ENCODE peak calls at places on chromosomes 11 and 22, in four cellular contexts. One of them, this sample, is unnamed.

GRCh38 chr22:41822289-41823057 is 10.4 kb upstream of the SREBF2 start:
- DNase-seq in GM13976: peak
- DNase-seq in Peyer's patch: no peak
- DNase-seq in mesothelial cell of epicardium: no peak
- DNase-seq in this sample: no peak

GRCh38 chr11:18692941-18693760 is 5.4 kb upstream of the TMEM86A start:
- DNase-seq in GM13976: no peak
- DNase-seq in Peyer's patch: no peak
- DNase-seq in mesothelial cell of epicardium: no peak
- DNase-seq in this sample: no peak

GRCh38 chr22:27105142-27106025 is 448.0 kb downstream of the MIAT start:
- DNase-seq in GM13976: no peak
- DNase-seq in Peyer's patch: peak
- DNase-seq in mesothelial cell of epicardium: no peak
- DNase-seq in this sample: peak

GRCh38 chr22:20904008-20904979 is 12.9 kb upstream of the CRKL start:
- DNase-seq in GM13976: no peak
- DNase-seq in Peyer's patch: no peak
- DNase-seq in mesothelial cell of epicardium: no peak
- DNase-seq in this sample: no peak

GRCh38 chr11:5994791-5995190 is 8.0 kb upstream of the OR52L1 start:
- DNase-seq in GM13976: no peak
- DNase-seq in Peyer's patch: no peak
- DNase-seq in mesothelial cell of epicardium: no peak
- DNase-seq in this sample: no peak

GRCh38 chr11:13942908-13943505 is 19.5 kb upstream of the SPON1 start:
- DNase-seq in GM13976: no peak
- DNase-seq in Peyer's patch: no peak
- DNase-seq in mesothelial cell of epicardium: no peak
- DNase-seq in this sample: no peak

GRCh38 chr11:28566643-28567042 is 458.5 kb downstream of the METTL15 start:
- DNase-seq in GM13976: no peak
- DNase-seq in Peyer's patch: peak
- DNase-seq in mesothelial cell of epicardium: peak
- DNase-seq in this sample: peak

GRCh38 chr22:34702279-34702678 is 363.7 kb upstream of the ISX start:
- DNase-seq in GM13976: no peak
- DNase-seq in Peyer's patch: no peak
- DNase-seq in mesothelial cell of epicardium: no peak
- DNase-seq in this sample: no peak

GRCh38 chr11:7079545-7080135 is 9.2 kb upstream of the RBMXL2 start:
- DNase-seq in GM13976: no peak
- DNase-seq in Peyer's patch: no peak
- DNase-seq in mesothelial cell of epicardium: no peak
- DNase-seq in this sample: no peak